ENCODE peak calls at places on chromosomes 6 and 20, in ten cellular contexts. One of them, this sample, is unnamed.

GRCh38 chr6:54377776-54378175 is 69.5 kb downstream of the TINAG start:
- DNase-seq in AG04449: no peak
- DNase-seq in IMR-90: peak
- DNase-seq in GM13976: no peak
- DNase-seq in transverse colon: no peak
- DNase-seq in mesothelial cell of epicardium: no peak
- DNase-seq in neural crest cell: no peak
- DNase-seq in fibroblast of the aortic adventitia: no peak
- DNase-seq in OCI-LY7: no peak
- DNase-seq in spleen: no peak
- DNase-seq in this sample: no peak

GRCh38 chr6:7479801-7480266 is 61.6 kb upstream of the DSP start:
- DNase-seq in transverse colon: peak
- DNase-seq in spleen: no peak
- DNase-seq in fibroblast of the aortic adventitia: peak
- DNase-seq in AG04449: peak
- DNase-seq in GM13976: no peak
- DNase-seq in neural crest cell: no peak
- DNase-seq in mesothelial cell of epicardium: no peak
- DNase-seq in IMR-90: peak
- DNase-seq in OCI-LY7: no peak
- DNase-seq in this sample: peak

GRCh38 chr6:110233769-110234374 is 53.6 kb downstream of the CDC40 start:
- DNase-seq in GM13976: peak
- DNase-seq in mesothelial cell of epicardium: no peak
- DNase-seq in transverse colon: no peak
- DNase-seq in IMR-90: peak
- DNase-seq in spleen: no peak
- DNase-seq in neural crest cell: no peak
- DNase-seq in OCI-LY7: peak
- DNase-seq in AG04449: no peak
- DNase-seq in fibroblast of the aortic adventitia: peak
- DNase-seq in this sample: no peak

GRCh38 chr6:88823998-88824397 is 139.4 kb downstream of the RNGTT start:
- DNase-seq in mesothelial cell of epicardium: no peak
- DNase-seq in spleen: no peak
- DNase-seq in GM13976: no peak
- DNase-seq in OCI-LY7: no peak
- DNase-seq in neural crest cell: no peak
- DNase-seq in transverse colon: no peak
- DNase-seq in AG04449: no peak
- DNase-seq in fibroblast of the aortic adventitia: peak
- DNase-seq in IMR-90: peak
- DNase-seq in this sample: no peak

GRCh38 chr6:102309700-102310099 is 916.2 kb downstream of the GRIK2 start:
- DNase-seq in IMR-90: no peak
- DNase-seq in neural crest cell: no peak
- DNase-seq in OCI-LY7: no peak
- DNase-seq in spleen: no peak
- DNase-seq in GM13976: no peak
- DNase-seq in mesothelial cell of epicardium: no peak
- DNase-seq in transverse colon: no peak
- DNase-seq in AG04449: no peak
- DNase-seq in fibroblast of the aortic adventitia: no peak
- DNase-seq in this sample: no peak

GRCh38 chr6:155909710-155910109 is 454.1 kb upstream of the NOX3 start:
- DNase-seq in mesothelial cell of epicardium: no peak
- DNase-seq in spleen: no peak
- DNase-seq in fibroblast of the aortic adventitia: no peak
- DNase-seq in AG04449: no peak
- DNase-seq in IMR-90: no peak
- DNase-seq in OCI-LY7: no peak
- DNase-seq in GM13976: no peak
- DNase-seq in transverse colon: no peak
- DNase-seq in neural crest cell: no peak
- DNase-seq in this sample: no peak

GRCh38 chr6:40550096-40550731 is 37.0 kb downstream of the LRFN2 start:
- DNase-seq in neural crest cell: peak
- DNase-seq in fibroblast of the aortic adventitia: peak
- DNase-seq in IMR-90: peak
- DNase-seq in OCI-LY7: peak
- DNase-seq in mesothelial cell of epicardium: no peak
- DNase-seq in transverse colon: peak
- DNase-seq in AG04449: peak
- DNase-seq in GM13976: peak
- DNase-seq in spleen: no peak
- DNase-seq in this sample: no peak

GRCh38 chr6:135820340-135820739 is 31.2 kb upstream of the PDE7B start:
- DNase-seq in spleen: no peak
- DNase-seq in IMR-90: no peak
- DNase-seq in fibroblast of the aortic adventitia: no peak
- DNase-seq in OCI-LY7: no peak
- DNase-seq in GM13976: no peak
- DNase-seq in transverse colon: no peak
- DNase-seq in mesothelial cell of epicardium: no peak
- DNase-seq in AG04449: no peak
- DNase-seq in neural crest cell: no peak
- DNase-seq in this sample: no peak

GRCh38 chr20:10427060-10427692 is 6.8 kb downstream of the MKKS start:
- DNase-seq in GM13976: no peak
- DNase-seq in fibroblast of the aortic adventitia: peak
- DNase-seq in AG04449: no peak
- DNase-seq in OCI-LY7: peak
- DNase-seq in transverse colon: peak
- DNase-seq in IMR-90: peak
- DNase-seq in mesothelial cell of epicardium: peak
- DNase-seq in spleen: peak
- DNase-seq in neural crest cell: peak
- DNase-seq in this sample: peak

GRCh38 chr6:170186006-170186908 is 104.6 kb downstream of the DLL1 start:
- DNase-seq in neural crest cell: no peak
- DNase-seq in fibroblast of the aortic adventitia: no peak
- DNase-seq in mesothelial cell of epicardium: peak
- DNase-seq in spleen: peak
- DNase-seq in GM13976: peak
- DNase-seq in AG04449: no peak
- DNase-seq in transverse colon: no peak
- DNase-seq in OCI-LY7: no peak
- DNase-seq in IMR-90: no peak
- DNase-seq in this sample: no peak

GRCh38 chr6:139776051-139776450 is 401.6 kb upstream of the CITED2 start:
- DNase-seq in transverse colon: no peak
- DNase-seq in AG04449: no peak
- DNase-seq in mesothelial cell of epicardium: no peak
- DNase-seq in spleen: no peak
- DNase-seq in IMR-90: no peak
- DNase-seq in neural crest cell: peak
- DNase-seq in GM13976: no peak
- DNase-seq in fibroblast of the aortic adventitia: no peak
- DNase-seq in OCI-LY7: no peak
- DNase-seq in this sample: no peak

GRCh38 chr20:21564127-21564773 is 50.4 kb upstream of the NKX2-2 start:
- DNase-seq in OCI-LY7: no peak
- DNase-seq in transverse colon: no peak
- DNase-seq in neural crest cell: no peak
- DNase-seq in IMR-90: no peak
- DNase-seq in GM13976: no peak
- DNase-seq in AG04449: no peak
- DNase-seq in mesothelial cell of epicardium: no peak
- DNase-seq in fibroblast of the aortic adventitia: no peak
- DNase-seq in spleen: no peak
- DNase-seq in this sample: no peak

GRCh38 chr6:138692978-138693909 is 80.3 kb upstream of the CCDC28A start:
- DNase-seq in transverse colon: peak
- DNase-seq in GM13976: peak
- DNase-seq in fibroblast of the aortic adventitia: peak
- DNase-seq in OCI-LY7: peak
- DNase-seq in AG04449: no peak
- DNase-seq in spleen: peak
- DNase-seq in neural crest cell: peak
- DNase-seq in mesothelial cell of epicardium: no peak
- DNase-seq in IMR-90: peak
- DNase-seq in this sample: peak

GRCh38 chr20:44344723-44345122 is 7.9 kb downstream of the R3HDML start:
- DNase-seq in neural crest cell: no peak
- DNase-seq in IMR-90: no peak
- DNase-seq in OCI-LY7: no peak
- DNase-seq in transverse colon: no peak
- DNase-seq in GM13976: no peak
- DNase-seq in AG04449: no peak
- DNase-seq in fibroblast of the aortic adventitia: no peak
- DNase-seq in mesothelial cell of epicardium: no peak
- DNase-seq in spleen: no peak
- DNase-seq in this sample: no peak

GRCh38 chr20:44348168-44348659 is 7.3 kb upstream of the HNF4A start:
- DNase-seq in transverse colon: no peak
- DNase-seq in fibroblast of the aortic adventitia: no peak
- DNase-seq in IMR-90: no peak
- DNase-seq in GM13976: no peak
- DNase-seq in OCI-LY7: no peak
- DNase-seq in mesothelial cell of epicardium: no peak
- DNase-seq in AG04449: no peak
- DNase-seq in spleen: no peak
- DNase-seq in neural crest cell: no peak
- DNase-seq in this sample: no peak

GRCh38 chr20:44345147-44345546 is 8.3 kb downstream of the R3HDML start:
- DNase-seq in spleen: no peak
- DNase-seq in mesothelial cell of epicardium: no peak
- DNase-seq in OCI-LY7: no peak
- DNase-seq in GM13976: no peak
- DNase-seq in AG04449: no peak
- DNase-seq in IMR-90: no peak
- DNase-seq in transverse colon: no peak
- DNase-seq in neural crest cell: no peak
- DNase-seq in fibroblast of the aortic adventitia: no peak
- DNase-seq in this sample: no peak

GRCh38 chr20:44350567-44350966 is 4.9 kb upstream of the HNF4A start:
- DNase-seq in transverse colon: no peak
- DNase-seq in spleen: no peak
- DNase-seq in OCI-LY7: no peak
- DNase-seq in fibroblast of the aortic adventitia: no peak
- DNase-seq in mesothelial cell of epicardium: no peak
- DNase-seq in GM13976: no peak
- DNase-seq in AG04449: no peak
- DNase-seq in neural crest cell: no peak
- DNase-seq in IMR-90: no peak
- DNase-seq in this sample: no peak

DNA sequence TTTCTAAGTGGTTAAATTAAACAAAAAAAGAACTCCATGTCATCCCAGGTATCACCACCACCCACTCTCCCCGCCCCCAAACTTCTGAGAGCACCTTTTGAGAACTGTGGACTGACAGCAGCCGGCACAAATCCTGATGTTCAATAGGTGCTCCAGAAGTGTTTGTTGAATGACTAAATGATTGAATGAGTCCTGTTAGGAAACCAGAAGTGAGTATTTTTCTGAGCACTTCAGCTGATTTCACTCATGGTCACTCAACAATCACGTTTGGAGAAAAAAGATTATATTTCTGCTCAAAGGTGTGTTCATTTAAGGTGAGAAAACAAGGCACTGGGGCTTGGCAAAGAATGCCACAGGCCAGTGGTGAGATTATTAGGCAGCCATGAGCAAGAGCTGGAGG is 6.2 kb upstream of the HNF4A start:
- DNase-seq in spleen: no peak
- DNase-seq in fibroblast of the aortic adventitia: no peak
- DNase-seq in GM13976: no peak
- DNase-seq in AG04449: no peak
- DNase-seq in mesothelial cell of epicardium: no peak
- DNase-seq in transverse colon: no peak
- DNase-seq in neural crest cell: no peak
- DNase-seq in IMR-90: no peak
- DNase-seq in OCI-LY7: no peak
- DNase-seq in this sample: no peak
- TF ChIP-seq CTCF in spleen: no peak
- TF ChIP-seq CTCF in fibroblast of the aortic adventitia: no peak
- TF ChIP-seq CTCF in GM13976: no peak
- TF ChIP-seq CTCF in AG04449: no peak
- TF ChIP-seq CTCF in mesothelial cell of epicardium: no peak
- TF ChIP-seq CTCF in transverse colon: no peak
- TF ChIP-seq CTCF in neural crest cell: no peak
- TF ChIP-seq CTCF in IMR-90: no peak
- TF ChIP-seq CTCF in OCI-LY7: no peak
- TF ChIP-seq CTCF in this sample: no peak

GRCh38 chr6:31922942-31923341 is 4.6 kb upstream of the C2 start:
- DNase-seq in neural crest cell: no peak
- DNase-seq in GM13976: no peak
- DNase-seq in AG04449: no peak
- DNase-seq in OCI-LY7: peak
- DNase-seq in fibroblast of the aortic adventitia: peak
- DNase-seq in spleen: peak
- DNase-seq in IMR-90: no peak
- DNase-seq in transverse colon: no peak
- DNase-seq in mesothelial cell of epicardium: no peak
- DNase-seq in this sample: peak
- TF ChIP-seq CTCF in neural crest cell: no peak
- TF ChIP-seq CTCF in GM13976: peak
- TF ChIP-seq CTCF in AG04449: no peak
- TF ChIP-seq CTCF in OCI-LY7: peak
- TF ChIP-seq CTCF in fibroblast of the aortic adventitia: peak
- TF ChIP-seq CTCF in spleen: no peak
- TF ChIP-seq CTCF in IMR-90: no peak
- TF ChIP-seq CTCF in transverse colon: no peak
- TF ChIP-seq CTCF in mesothelial cell of epicardium: no peak
- TF ChIP-seq CTCF in this sample: peak

DNA sequence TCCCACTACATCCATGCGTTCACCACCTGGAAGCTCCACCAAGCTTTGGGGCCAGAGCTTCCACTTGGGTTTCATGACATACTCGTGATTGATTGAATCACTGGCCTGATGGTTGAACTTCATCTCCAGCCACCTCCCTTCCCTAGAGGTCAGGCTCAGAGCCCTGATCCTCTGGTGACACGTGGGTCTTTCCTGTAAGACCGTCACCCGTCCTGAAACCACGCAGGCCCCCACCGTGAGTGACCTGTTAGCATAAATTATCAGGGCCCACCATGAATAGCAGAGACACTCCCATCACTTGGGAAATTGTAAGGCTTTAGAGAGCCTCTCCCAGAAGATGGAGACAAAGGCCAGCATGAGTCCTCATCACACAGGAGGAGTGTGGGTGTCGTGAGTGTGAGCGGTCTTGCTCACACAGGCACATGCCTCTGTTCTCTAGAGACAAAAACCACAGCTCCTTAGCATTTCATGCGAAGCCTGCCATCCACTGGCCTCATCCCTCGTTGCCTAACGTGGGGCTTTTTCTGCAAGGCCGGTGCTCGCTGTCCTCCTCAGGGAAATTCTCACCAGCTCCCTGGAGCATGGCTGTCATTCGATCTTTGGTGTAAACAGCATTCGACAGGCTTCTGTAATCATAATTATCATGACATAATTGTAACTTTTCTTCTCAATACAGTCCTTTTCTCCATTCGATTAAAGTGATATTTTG is 65.1 kb upstream of the DUSP22 start:
- DNase-seq in GM13976: peak
- DNase-seq in transverse colon: peak
- DNase-seq in AG04449: no peak
- DNase-seq in fibroblast of the aortic adventitia: peak
- DNase-seq in neural crest cell: no peak
- DNase-seq in mesothelial cell of epicardium: no peak
- DNase-seq in OCI-LY7: peak
- DNase-seq in spleen: no peak
- DNase-seq in IMR-90: no peak
- DNase-seq in this sample: no peak
- TF ChIP-seq CTCF in GM13976: no peak
- TF ChIP-seq CTCF in transverse colon: no peak
- TF ChIP-seq CTCF in AG04449: no peak
- TF ChIP-seq CTCF in fibroblast of the aortic adventitia: no peak
- TF ChIP-seq CTCF in neural crest cell: no peak
- TF ChIP-seq CTCF in mesothelial cell of epicardium: no peak
- TF ChIP-seq CTCF in OCI-LY7: peak
- TF ChIP-seq CTCF in spleen: no peak
- TF ChIP-seq CTCF in IMR-90: no peak
- TF ChIP-seq CTCF in this sample: no peak

GRCh38 chr6:116111552-116112528 is 11.2 kb downstream of the NT5DC1 start:
- DNase-seq in neural crest cell: peak
- DNase-seq in fibroblast of the aortic adventitia: peak
- DNase-seq in GM13976: no peak
- DNase-seq in transverse colon: peak
- DNase-seq in spleen: no peak
- DNase-seq in OCI-LY7: peak
- DNase-seq in IMR-90: peak
- DNase-seq in AG04449: no peak
- DNase-seq in mesothelial cell of epicardium: no peak
- DNase-seq in this sample: peak
- TF ChIP-seq CTCF in neural crest cell: peak
- TF ChIP-seq CTCF in fibroblast of the aortic adventitia: peak
- TF ChIP-seq CTCF in GM13976: peak
- TF ChIP-seq CTCF in transverse colon: peak
- TF ChIP-seq CTCF in spleen: no peak
- TF ChIP-seq CTCF in OCI-LY7: peak
- TF ChIP-seq CTCF in IMR-90: peak
- TF ChIP-seq CTCF in AG04449: peak
- TF ChIP-seq CTCF in mesothelial cell of epicardium: no peak
- TF ChIP-seq CTCF in this sample: peak